ENCODE peak calls at places on chromosome 14, in nine cellular contexts. Z, O, B, Q, Y, S, X, H and W are unnamed samples.

GRCh38 chr14:32372154-32372553 is 43.1 kb downstream of the AKAP6 start:
- DNase-seq in O (no peak), Y (peak), X (no peak), B (no peak), Q (peak), S (no peak), H (no peak), Z (no peak), W (no peak)

GRCh38 chr14:95858893-95859292 is 17.7 kb upstream of the TUNAR start:
- DNase-seq in B (no peak), O (no peak), Z (no peak), X (no peak), Y (no peak), S (no peak), H (no peak), Q (no peak), W (no peak)

GRCh38 chr14:94643316-94644101 is 31.3 kb downstream of the SERPINA3 start:
- DNase-seq in B (no peak), Z (no peak), Y (no peak), O (no peak), S (no peak), H (no peak), X (no peak), Q (no peak), W (no peak)

GRCh38 chr14:20683896-20684661 is at the start of gene RNASE4:
- DNase-seq in H (peak), Y (peak), Q (peak), S (peak), Z (peak), X (peak), B (peak), O (peak), W (peak)

GRCh38 chr14:100605706-100606686 is 18.8 kb upstream of the BEGAIN start:
- DNase-seq in Z (peak), H (no peak), B (no peak), X (no peak), S (no peak), Y (no peak), Q (peak), O (no peak), W (no peak)

GRCh38 chr14:95143813-95144620 is 13.3 kb downstream of the DICER1 start:
- DNase-seq in S (no peak), H (no peak), B (no peak), O (no peak), X (no peak), Y (no peak), Z (no peak), Q (peak), W (no peak)

GRCh38 chr14:42779024-42779423 is 1172.3 kb downstream of the LRFN5 start:
- DNase-seq in X (no peak), B (no peak), Z (no peak), Y (no peak), H (no peak), Q (peak), O (no peak), S (no peak), W (no peak)

GRCh38 chr14:75389679-75390078 is 38.1 kb upstream of the JDP2 start:
- DNase-seq in B (no peak), O (no peak), H (no peak), X (no peak), Z (no peak), Y (no peak), S (no peak), Q (peak), W (no peak)

GRCh38 chr14:23094666-23095195 is at the start of gene ACIN1:
- DNase-seq in Q (peak), Z (no peak), Y (peak), S (no peak), O (peak), X (no peak), H (peak), B (peak), W (no peak)

GRCh38 chr14:90592655-90593054 is 195.8 kb downstream of the CALM1 start:
- DNase-seq in H (no peak), O (no peak), X (no peak), S (no peak), Q (no peak), Z (no peak), Y (no peak), B (no peak), W (no peak)

GRCh38 chr14:90641111-90642010 is 174.9 kb downstream of the TTC7B start:
- DNase-seq in B (no peak), H (no peak), O (no peak), S (no peak), Y (no peak), X (no peak), Q (peak), Z (no peak), W (no peak)

GRCh38 chr14:99522457-99522891 is 41.3 kb downstream of the CCNK start:
- DNase-seq in Q (peak), H (no peak), Y (peak), O (peak), B (no peak), X (no peak), Z (peak), S (no peak), W (peak)

GRCh38 chr14:73237219-73237785 is at the start of gene PAPLN:
- DNase-seq in B (no peak), Q (no peak), S (no peak), Z (peak), O (peak), Y (peak), X (peak), H (peak), W (peak)

GRCh38 chr14:34931206-34931605 is 51.6 kb upstream of the SRP54 start:
- DNase-seq in Y (peak), S (no peak), H (no peak), Z (no peak), B (no peak), Q (peak), O (no peak), X (peak), W (no peak)

GRCh38 chr14:77014004-77014604 is 14.4 kb downstream of the IRF2BPL start:
- DNase-seq in O (peak), H (peak), X (no peak), Y (no peak), Q (peak), B (peak), S (peak), Z (peak), W (peak)

GRCh38 chr14:99612737-99613330 is 8.8 kb upstream of the CCDC85C start:
- DNase-seq in Z (no peak), B (no peak), Y (no peak), X (no peak), Q (peak), O (no peak), H (no peak), S (no peak), W (no peak)

GRCh38 chr14:101128478-101129450 is 225.2 kb upstream of the RTL1 start:
- DNase-seq in H (peak), S (no peak), Y (no peak), Z (peak), Q (no peak), O (no peak), X (no peak), B (peak), W (no peak)

GRCh38 chr14:21096889-21097615 is 1.4 kb downstream of the ZNF219 start:
- DNase-seq in Y (no peak), X (no peak), Z (no peak), S (peak), B (no peak), Q (no peak), O (no peak), H (no peak), W (no peak)

GRCh38 chr14:66624319-66624937 is 116.5 kb downstream of the GPHN start:
- DNase-seq in Z (peak), X (peak), B (peak), S (peak), O (no peak), H (peak), Y (peak), Q (peak), W (peak)

GRCh38 chr14:99134333-99135046 is 137.5 kb downstream of the BCL11B start:
- DNase-seq in O (no peak), H (no peak), Y (no peak), B (peak), Q (no peak), X (no peak), Z (no peak), S (no peak), W (no peak)

GRCh38 chr14:24911324-24912095 is 138.4 kb downstream of the STXBP6 start:
- DNase-seq in X (no peak), O (peak), Y (peak), Q (peak), S (no peak), Z (no peak), B (no peak), H (peak), W (no peak)

GRCh38 chr14:65961004-65961403 is 525.2 kb upstream of the CCDC196 start:
- DNase-seq in Z (no peak), H (no peak), Y (peak), S (peak), Q (peak), B (peak), O (no peak), X (peak), W (peak)

GRCh38 chr14:34190746-34191145 is 239.9 kb upstream of the EGLN3 start:
- DNase-seq in B (no peak), Z (no peak), O (no peak), H (no peak), S (no peak), Q (no peak), X (no peak), Y (no peak), W (no peak)

GRCh38 chr14:73788871-73789590 is 62.6 kb upstream of the PTGR2 start:
- DNase-seq in H (no peak), X (no peak), Z (no peak), Y (no peak), S (no peak), O (no peak), B (no peak), Q (no peak), W (no peak)

GRCh38 chr14:30525833-30526232 is 33.1 kb upstream of the G2E3 start:
- DNase-seq in X (no peak), H (no peak), Z (no peak), Y (no peak), Q (peak), B (no peak), S (no peak), O (no peak), W (no peak)

GRCh38 chr14:100440207-100440631 is 117.1 kb downstream of the SLC25A47 start:
- DNase-seq in X (peak), Z (peak), B (peak), Q (peak), O (peak), H (peak), S (peak), Y (peak), W (peak)

GRCh38 chr14:50714452-50715073 is 46.5 kb upstream of the SAV1 start:
- DNase-seq in Y (peak), Z (no peak), B (no peak), S (no peak), H (peak), X (no peak), Q (peak), O (no peak), W (no peak)

GRCh38 chr14:74141703-74142102 is 56.9 kb downstream of the LIN52 start:
- DNase-seq in X (no peak), S (no peak), Y (no peak), B (no peak), Q (no peak), Z (no peak), O (no peak), H (peak), W (peak)

GRCh38 chr14:42000450-42000849 is 393.8 kb downstream of the LRFN5 start:
- DNase-seq in Y (peak), B (no peak), H (no peak), Z (no peak), S (no peak), X (no peak), Q (no peak), O (no peak), W (no peak)

GRCh38 chr14:49966971-49967630 is 74.2 kb downstream of the ARF6 start:
- DNase-seq in H (no peak), Z (no peak), S (no peak), B (no peak), O (no peak), Q (peak), X (no peak), Y (no peak), W (no peak)

GRCh38 chr14:103332143-103332919 is 1.7 kb upstream of the EIF5 start:
- DNase-seq in Z (no peak), O (no peak), X (no peak), Q (no peak), B (no peak), H (no peak), Y (peak), S (no peak), W (peak)
- TF ChIP-seq POLR2A in Z (no peak), O (no peak), X (no peak), Q (no peak), B (no peak), H (no peak), Y (no peak), S (no peak), W (no peak)

DNA sequence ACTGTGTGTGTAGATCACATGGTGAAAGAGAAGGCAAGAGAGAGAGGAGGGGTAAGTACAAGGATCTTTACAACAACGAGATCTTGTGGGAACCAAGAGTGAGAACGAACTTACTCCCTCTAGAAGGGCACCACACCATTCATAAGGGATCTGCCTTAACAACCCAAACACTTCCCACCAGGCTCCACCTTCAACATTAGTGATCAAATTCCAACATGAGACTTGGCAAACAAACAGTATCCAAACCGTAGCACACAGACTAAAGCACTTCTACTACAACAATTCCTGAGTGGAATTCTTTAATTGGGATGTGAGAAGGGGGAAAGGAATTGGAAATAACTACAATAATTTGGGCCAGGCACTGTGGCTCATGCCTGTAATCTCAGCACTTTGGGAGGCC is 35.0 kb upstream of the ESR2 start:
- DNase-seq in B (no peak), S (no peak), X (no peak), H (no peak), Q (no peak), Z (no peak), O (no peak), Y (no peak), W (no peak)
- TF ChIP-seq POLR2A in B (no peak), S (no peak), X (no peak), H (no peak), Q (no peak), Z (no peak), O (no peak), Y (no peak), W (no peak)

DNA sequence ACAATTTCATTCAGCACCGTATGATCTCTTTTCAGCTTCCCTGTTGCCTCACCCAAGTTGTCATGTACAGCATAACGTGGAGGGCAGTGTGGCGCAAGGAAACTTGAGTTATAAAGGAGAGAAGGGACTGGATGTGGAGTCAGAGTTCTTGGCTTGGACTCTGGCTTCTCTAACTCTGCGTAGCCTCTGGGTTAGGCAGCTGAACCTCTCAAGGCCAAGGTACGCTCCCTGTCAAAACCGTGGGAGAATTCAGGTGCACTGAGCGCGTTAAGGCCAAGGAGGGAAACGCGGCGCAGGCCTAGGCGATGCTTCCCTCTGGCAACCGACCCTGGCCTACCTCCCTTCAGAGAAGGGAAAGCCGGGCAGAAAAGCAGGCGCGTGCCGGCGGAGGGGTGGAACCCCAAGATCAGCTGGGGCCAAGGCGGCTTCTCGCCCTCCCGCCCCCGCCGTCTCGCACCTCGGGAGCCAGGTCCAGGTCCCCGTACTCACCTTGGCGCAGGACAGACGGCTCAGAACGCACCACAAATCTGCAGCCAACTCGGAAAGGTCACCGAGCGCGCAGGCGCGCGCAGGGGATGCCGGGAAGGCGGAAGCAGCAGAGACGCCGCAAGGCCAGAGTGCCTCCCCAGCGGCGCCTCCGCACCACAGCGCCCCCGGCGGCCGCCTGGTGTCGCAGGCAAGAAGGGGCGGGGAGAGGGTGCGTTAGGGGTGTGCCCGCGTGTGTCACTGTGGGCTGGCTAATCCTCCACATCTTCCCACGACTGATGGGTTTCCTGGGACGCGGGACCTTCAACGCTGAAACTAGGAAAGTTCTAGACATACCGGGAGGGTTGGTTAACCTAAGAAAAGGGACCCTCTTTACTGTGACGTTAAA is 7.0 kb upstream of the TDRD9 start:
- DNase-seq in H (peak), O (peak), Y (peak), Q (peak), Z (peak), X (peak), B (peak), S (peak), W (peak)
- TF ChIP-seq POLR2A in H (no peak), O (peak), Y (peak), Q (peak), Z (peak), X (peak), B (no peak), S (peak), W (peak)

GRCh38 chr14:68789002-68789797 is 3.7 kb downstream of the ZFP36L1 start:
- DNase-seq in S (peak), B (peak), H (peak), Y (peak), Z (peak), X (peak), O (peak), Q (peak), W (peak)
- TF ChIP-seq POLR2A in S (peak), B (no peak), H (no peak), Y (no peak), Z (no peak), X (peak), O (no peak), Q (no peak), W (peak)

GRCh38 chr14:53570411-53571387 is 385.9 kb downstream of the BMP4 start:
- DNase-seq in Y (no peak), O (no peak), Z (no peak), S (no peak), Q (no peak), B (no peak), H (no peak), X (no peak), W (no peak)
- TF ChIP-seq POLR2A in Y (no peak), O (no peak), Z (no peak), S (no peak), Q (no peak), B (no peak), H (no peak), X (no peak), W (no peak)

DNA sequence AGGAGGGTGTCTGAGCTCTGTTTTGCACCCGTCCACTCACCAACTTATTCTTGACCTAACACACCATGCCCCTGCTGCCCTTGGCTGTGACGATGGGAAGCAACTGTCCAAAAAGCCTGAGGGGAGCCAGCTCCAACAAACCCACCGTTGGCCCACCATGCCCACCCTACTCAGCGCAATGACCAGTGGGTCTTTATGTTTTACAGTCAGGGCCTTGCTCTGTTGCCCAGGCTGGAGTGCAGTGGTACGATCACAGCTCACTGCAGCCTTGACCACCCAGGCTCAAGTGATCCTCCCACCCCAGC is 160.3 kb downstream of the ZFP36L1 start:
- DNase-seq in O (no peak), H (no peak), B (no peak), X (no peak), Q (no peak), Z (no peak), Y (no peak), S (no peak), W (no peak)
- TF ChIP-seq POLR2A in O (no peak), H (no peak), B (no peak), X (no peak), Q (no peak), Z (no peak), Y (no peak), S (no peak), W (no peak)

GRCh38 chr14:105940534-105941225 is 414.3 kb downstream of the TMEM121 start:
- DNase-seq in S (no peak), H (no peak), Q (no peak), O (no peak), Y (no peak), Z (no peak), B (no peak), X (no peak), W (no peak)
- TF ChIP-seq POLR2A in S (no peak), H (no peak), Q (no peak), O (no peak), Y (no peak), Z (no peak), B (no peak), X (no peak), W (no peak)

DNA sequence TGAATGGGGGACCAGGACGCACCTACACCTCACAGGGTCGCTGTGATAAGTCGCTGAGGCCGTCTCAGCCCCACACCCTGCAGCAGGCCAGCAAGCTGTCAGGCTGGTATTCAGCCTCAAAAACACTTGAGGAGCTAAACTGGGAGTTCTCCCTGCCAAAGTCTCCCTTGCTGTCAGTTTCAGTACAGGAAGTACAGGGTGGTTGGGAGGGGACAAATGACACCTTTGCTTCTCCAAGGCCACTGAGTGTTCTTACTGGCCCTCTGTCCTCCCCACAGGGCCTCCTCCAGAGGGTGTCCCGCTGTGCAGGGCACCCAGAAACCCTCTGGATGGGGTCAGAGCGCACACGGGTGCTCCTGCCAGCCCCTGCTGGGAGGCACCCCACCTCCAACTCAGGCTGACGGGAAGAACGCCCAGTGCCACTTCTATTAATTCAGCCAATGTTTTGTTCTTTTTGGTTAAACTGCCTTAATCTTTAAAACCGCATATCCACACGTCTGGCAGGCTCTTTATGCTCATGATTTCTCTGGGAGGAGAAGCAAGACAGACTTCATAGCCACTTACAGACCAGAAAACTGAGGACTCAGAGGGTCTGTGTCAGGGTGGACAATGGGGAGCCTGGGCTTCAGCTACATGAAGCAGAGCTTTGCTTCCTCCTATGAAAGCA is 75.9 kb downstream of the ITPK1 start:
- DNase-seq in O (no peak), Y (no peak), S (no peak), H (no peak), B (no peak), Z (no peak), Q (no peak), X (no peak), W (peak)
- TF ChIP-seq POLR2A in O (no peak), Y (no peak), S (no peak), H (no peak), B (no peak), Z (no peak), Q (no peak), X (no peak), W (peak)